ENCODE peak calls at places on chromosomes 11 and 22, in eight cellular contexts. One of them, this sample, is unnamed.

GRCh38 chr11:1060885-1061616 is 13.6 kb upstream of the MUC2 start:
- DNase-seq in A549: peak
- DNase-seq in suprapubic skin: peak
- DNase-seq in thoracic aorta: no peak
- DNase-seq in mammary epithelial cell: peak
- DNase-seq in fibroblast of mammary gland: peak
- DNase-seq in CD8-positive, alpha-beta T cell: no peak
- DNase-seq in IMR-90: peak
- DNase-seq in this sample: no peak

GRCh38 chr11:134592391-134592990 is 180.4 kb upstream of the B3GAT1 start:
- DNase-seq in fibroblast of mammary gland: peak
- DNase-seq in thoracic aorta: no peak
- DNase-seq in suprapubic skin: no peak
- DNase-seq in IMR-90: no peak
- DNase-seq in CD8-positive, alpha-beta T cell: no peak
- DNase-seq in A549: no peak
- DNase-seq in mammary epithelial cell: no peak
- DNase-seq in this sample: peak

GRCh38 chr11:93169950-93170561 is 27.7 kb downstream of the SLC36A4 start:
- DNase-seq in thoracic aorta: no peak
- DNase-seq in CD8-positive, alpha-beta T cell: no peak
- DNase-seq in A549: no peak
- DNase-seq in IMR-90: peak
- DNase-seq in fibroblast of mammary gland: peak
- DNase-seq in suprapubic skin: no peak
- DNase-seq in mammary epithelial cell: peak
- DNase-seq in this sample: no peak

GRCh38 chr11:12159351-12160099 is 49.1 kb downstream of the MICAL2 start:
- DNase-seq in IMR-90: peak
- DNase-seq in mammary epithelial cell: peak
- DNase-seq in CD8-positive, alpha-beta T cell: no peak
- DNase-seq in fibroblast of mammary gland: peak
- DNase-seq in suprapubic skin: no peak
- DNase-seq in thoracic aorta: no peak
- DNase-seq in A549: peak
- DNase-seq in this sample: no peak

GRCh38 chr11:69060806-69061712 is 12.3 kb downstream of the TPCN2 start:
- DNase-seq in IMR-90: no peak
- DNase-seq in A549: no peak
- DNase-seq in thoracic aorta: no peak
- DNase-seq in CD8-positive, alpha-beta T cell: no peak
- DNase-seq in fibroblast of mammary gland: no peak
- DNase-seq in suprapubic skin: no peak
- DNase-seq in mammary epithelial cell: no peak
- DNase-seq in this sample: no peak

GRCh38 chr11:112834277-112834755 is 126.9 kb upstream of the NCAM1 start:
- DNase-seq in suprapubic skin: no peak
- DNase-seq in mammary epithelial cell: no peak
- DNase-seq in IMR-90: no peak
- DNase-seq in fibroblast of mammary gland: no peak
- DNase-seq in CD8-positive, alpha-beta T cell: no peak
- DNase-seq in A549: no peak
- DNase-seq in thoracic aorta: no peak
- DNase-seq in this sample: no peak

GRCh38 chr11:125952973-125953372 is 7.1 kb downstream of the VSIG10L2 start:
- DNase-seq in A549: no peak
- DNase-seq in IMR-90: no peak
- DNase-seq in suprapubic skin: no peak
- DNase-seq in thoracic aorta: no peak
- DNase-seq in fibroblast of mammary gland: peak
- DNase-seq in CD8-positive, alpha-beta T cell: no peak
- DNase-seq in mammary epithelial cell: no peak
- DNase-seq in this sample: no peak

GRCh38 chr11:128555606-128556005 is 31.8 kb downstream of the ETS1 start:
- DNase-seq in fibroblast of mammary gland: peak
- DNase-seq in thoracic aorta: no peak
- DNase-seq in IMR-90: no peak
- DNase-seq in CD8-positive, alpha-beta T cell: no peak
- DNase-seq in A549: no peak
- DNase-seq in suprapubic skin: no peak
- DNase-seq in mammary epithelial cell: no peak
- DNase-seq in this sample: no peak

GRCh38 chr11:17277024-17277584 is 565 bp downstream of the NUCB2 start:
- DNase-seq in fibroblast of mammary gland: peak
- DNase-seq in thoracic aorta: no peak
- DNase-seq in suprapubic skin: no peak
- DNase-seq in IMR-90: peak
- DNase-seq in A549: peak
- DNase-seq in CD8-positive, alpha-beta T cell: no peak
- DNase-seq in mammary epithelial cell: peak
- DNase-seq in this sample: no peak

GRCh38 chr22:38087855-38088254 is 3.9 kb upstream of the SLC16A8 start:
- DNase-seq in CD8-positive, alpha-beta T cell: no peak
- DNase-seq in mammary epithelial cell: no peak
- DNase-seq in IMR-90: no peak
- DNase-seq in fibroblast of mammary gland: no peak
- DNase-seq in thoracic aorta: no peak
- DNase-seq in suprapubic skin: no peak
- DNase-seq in A549: no peak
- DNase-seq in this sample: no peak

GRCh38 chr11:84480151-84480550 is 1147.0 kb downstream of the DLG2 start:
- DNase-seq in IMR-90: no peak
- DNase-seq in suprapubic skin: no peak
- DNase-seq in mammary epithelial cell: no peak
- DNase-seq in A549: no peak
- DNase-seq in fibroblast of mammary gland: no peak
- DNase-seq in CD8-positive, alpha-beta T cell: no peak
- DNase-seq in thoracic aorta: no peak
- DNase-seq in this sample: no peak

GRCh38 chr11:121467965-121468364 is 15.2 kb upstream of the SORL1-AS1 start:
- DNase-seq in IMR-90: no peak
- DNase-seq in mammary epithelial cell: peak
- DNase-seq in thoracic aorta: no peak
- DNase-seq in fibroblast of mammary gland: no peak
- DNase-seq in suprapubic skin: no peak
- DNase-seq in CD8-positive, alpha-beta T cell: peak
- DNase-seq in A549: no peak
- DNase-seq in this sample: peak

GRCh38 chr22:36406721-36407120 is 19.0 kb upstream of the MYH9 start:
- DNase-seq in fibroblast of mammary gland: no peak
- DNase-seq in CD8-positive, alpha-beta T cell: no peak
- DNase-seq in suprapubic skin: no peak
- DNase-seq in mammary epithelial cell: no peak
- DNase-seq in IMR-90: no peak
- DNase-seq in thoracic aorta: no peak
- DNase-seq in A549: no peak
- DNase-seq in this sample: no peak

GRCh38 chr22:23119492-23120414 is 22.0 kb downstream of the RSPH14 start:
- DNase-seq in mammary epithelial cell: no peak
- DNase-seq in fibroblast of mammary gland: no peak
- DNase-seq in IMR-90: no peak
- DNase-seq in A549: no peak
- DNase-seq in thoracic aorta: no peak
- DNase-seq in suprapubic skin: no peak
- DNase-seq in CD8-positive, alpha-beta T cell: peak
- DNase-seq in this sample: peak

GRCh38 chr22:38941488-38941987 is 15.9 kb upstream of the APOBEC3A start:
- DNase-seq in fibroblast of mammary gland: peak
- DNase-seq in CD8-positive, alpha-beta T cell: no peak
- DNase-seq in thoracic aorta: no peak
- DNase-seq in A549: no peak
- DNase-seq in suprapubic skin: peak
- DNase-seq in mammary epithelial cell: no peak
- DNase-seq in IMR-90: no peak
- DNase-seq in this sample: no peak

GRCh38 chr22:37175414-37176144 is 12.5 kb downstream of the C1QTNF6 start:
- DNase-seq in mammary epithelial cell: no peak
- DNase-seq in suprapubic skin: peak
- DNase-seq in fibroblast of mammary gland: peak
- DNase-seq in IMR-90: no peak
- DNase-seq in thoracic aorta: no peak
- DNase-seq in CD8-positive, alpha-beta T cell: no peak
- DNase-seq in A549: no peak
- DNase-seq in this sample: no peak

GRCh38 chr11:3037041-3037944 is 19.9 kb downstream of the CARS1 start:
- DNase-seq in CD8-positive, alpha-beta T cell: peak
- DNase-seq in suprapubic skin: no peak
- DNase-seq in IMR-90: peak
- DNase-seq in fibroblast of mammary gland: peak
- DNase-seq in thoracic aorta: peak
- DNase-seq in A549: peak
- DNase-seq in mammary epithelial cell: peak
- DNase-seq in this sample: peak

GRCh38 chr11:129457321-129457720 is 81.7 kb downstream of the BARX2 start:
- DNase-seq in IMR-90: no peak
- DNase-seq in CD8-positive, alpha-beta T cell: no peak
- DNase-seq in fibroblast of mammary gland: no peak
- DNase-seq in suprapubic skin: no peak
- DNase-seq in mammary epithelial cell: no peak
- DNase-seq in thoracic aorta: no peak
- DNase-seq in A549: no peak
- DNase-seq in this sample: no peak

GRCh38 chr22:41939981-41940852 is 6.7 kb downstream of the CENPM start:
- DNase-seq in suprapubic skin: no peak
- DNase-seq in CD8-positive, alpha-beta T cell: peak
- DNase-seq in fibroblast of mammary gland: no peak
- DNase-seq in IMR-90: no peak
- DNase-seq in thoracic aorta: no peak
- DNase-seq in mammary epithelial cell: no peak
- DNase-seq in A549: no peak
- DNase-seq in this sample: peak

GRCh38 chr11:6298605-6299004 is 21.7 kb downstream of the CAVIN3 start:
- DNase-seq in CD8-positive, alpha-beta T cell: no peak
- DNase-seq in IMR-90: no peak
- DNase-seq in mammary epithelial cell: peak
- DNase-seq in fibroblast of mammary gland: peak
- DNase-seq in A549: peak
- DNase-seq in suprapubic skin: no peak
- DNase-seq in thoracic aorta: no peak
- DNase-seq in this sample: no peak
- TF ChIP-seq CTCF in CD8-positive, alpha-beta T cell: no peak
- TF ChIP-seq CTCF in IMR-90: peak
- TF ChIP-seq CTCF in mammary epithelial cell: peak
- TF ChIP-seq CTCF in fibroblast of mammary gland: peak
- TF ChIP-seq CTCF in A549: peak
- TF ChIP-seq CTCF in suprapubic skin: peak
- TF ChIP-seq CTCF in thoracic aorta: peak
- TF ChIP-seq CTCF in this sample: no peak

DNA sequence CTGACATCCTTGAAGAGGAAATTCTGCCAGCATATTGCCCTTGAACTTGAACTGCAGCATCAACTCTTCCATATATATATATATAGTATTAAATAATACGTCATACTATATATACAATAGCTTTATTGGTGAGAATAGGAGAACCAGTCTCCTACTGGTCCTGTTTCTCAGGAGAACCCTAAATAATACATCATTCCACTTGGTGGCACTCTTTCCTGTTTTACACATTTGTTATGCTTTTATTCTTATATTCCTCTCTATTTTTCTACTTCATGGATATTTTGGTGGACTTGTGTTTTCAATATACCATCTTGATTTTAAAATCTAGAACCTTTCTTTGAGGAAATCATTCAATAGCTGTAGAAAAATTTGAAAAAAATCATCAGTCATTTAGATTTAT is 193.3 kb downstream of the TRPC6 start:
- DNase-seq in A549: no peak
- DNase-seq in mammary epithelial cell: no peak
- DNase-seq in fibroblast of mammary gland: peak
- DNase-seq in IMR-90: peak
- DNase-seq in CD8-positive, alpha-beta T cell: no peak
- DNase-seq in suprapubic skin: no peak
- DNase-seq in thoracic aorta: no peak
- DNase-seq in this sample: no peak
- TF ChIP-seq CTCF in A549: peak
- TF ChIP-seq CTCF in mammary epithelial cell: peak
- TF ChIP-seq CTCF in fibroblast of mammary gland: peak
- TF ChIP-seq CTCF in IMR-90: peak
- TF ChIP-seq CTCF in CD8-positive, alpha-beta T cell: no peak
- TF ChIP-seq CTCF in suprapubic skin: no peak
- TF ChIP-seq CTCF in thoracic aorta: peak
- TF ChIP-seq CTCF in this sample: no peak

GRCh38 chr11:118547132-118547531 is 16.1 kb downstream of the TMEM25 start:
- DNase-seq in CD8-positive, alpha-beta T cell: no peak
- DNase-seq in mammary epithelial cell: no peak
- DNase-seq in thoracic aorta: no peak
- DNase-seq in fibroblast of mammary gland: no peak
- DNase-seq in IMR-90: no peak
- DNase-seq in suprapubic skin: peak
- DNase-seq in A549: no peak
- DNase-seq in this sample: no peak
- TF ChIP-seq CTCF in CD8-positive, alpha-beta T cell: no peak
- TF ChIP-seq CTCF in mammary epithelial cell: no peak
- TF ChIP-seq CTCF in thoracic aorta: no peak
- TF ChIP-seq CTCF in fibroblast of mammary gland: no peak
- TF ChIP-seq CTCF in IMR-90: no peak
- TF ChIP-seq CTCF in suprapubic skin: no peak
- TF ChIP-seq CTCF in A549: no peak
- TF ChIP-seq CTCF in this sample: no peak

GRCh38 chr11:117143390-117143789 is 697 bp upstream of the PAFAH1B2 start:
- DNase-seq in A549: peak
- DNase-seq in IMR-90: peak
- DNase-seq in CD8-positive, alpha-beta T cell: no peak
- DNase-seq in thoracic aorta: no peak
- DNase-seq in fibroblast of mammary gland: peak
- DNase-seq in suprapubic skin: no peak
- DNase-seq in mammary epithelial cell: peak
- DNase-seq in this sample: peak

GRCh38 chr11:117143871-117144476 is at the start of gene PAFAH1B2:
- DNase-seq in A549: peak
- DNase-seq in suprapubic skin: peak
- DNase-seq in CD8-positive, alpha-beta T cell: peak
- DNase-seq in IMR-90: peak
- DNase-seq in thoracic aorta: peak
- DNase-seq in fibroblast of mammary gland: peak
- DNase-seq in mammary epithelial cell: peak
- DNase-seq in this sample: peak

GRCh38 chr11:117144477-117145392 is 648 bp downstream of the PAFAH1B2 start:
- DNase-seq in IMR-90: peak
- DNase-seq in thoracic aorta: peak
- DNase-seq in suprapubic skin: peak
- DNase-seq in A549: peak
- DNase-seq in mammary epithelial cell: peak
- DNase-seq in fibroblast of mammary gland: peak
- DNase-seq in CD8-positive, alpha-beta T cell: peak
- DNase-seq in this sample: no peak

GRCh38 chr11:117146521-117146920 is 2.4 kb downstream of the PAFAH1B2 start:
- DNase-seq in fibroblast of mammary gland: peak
- DNase-seq in CD8-positive, alpha-beta T cell: no peak
- DNase-seq in IMR-90: peak
- DNase-seq in mammary epithelial cell: no peak
- DNase-seq in suprapubic skin: no peak
- DNase-seq in A549: no peak
- DNase-seq in thoracic aorta: no peak
- DNase-seq in this sample: no peak

DNA sequence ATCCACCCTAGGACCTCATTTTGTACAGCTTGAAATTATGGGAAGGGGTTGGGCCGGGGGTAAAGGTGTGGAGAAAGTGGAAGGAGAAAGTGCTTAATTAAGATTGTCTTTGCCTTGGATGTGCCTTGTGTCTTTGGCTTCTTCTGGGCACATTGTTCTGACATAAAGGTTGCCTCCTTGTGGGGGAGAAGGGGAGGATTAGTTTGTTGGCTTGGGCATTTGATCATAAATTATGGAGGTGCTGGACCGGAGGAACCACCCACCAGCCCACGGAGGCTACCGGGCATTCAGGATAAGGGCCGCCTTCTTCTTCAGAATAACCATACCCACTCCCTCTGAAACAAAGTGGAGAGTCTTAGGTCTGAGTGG is 1.3 kb downstream of the PAFAH1B2 start:
- DNase-seq in IMR-90: peak
- DNase-seq in mammary epithelial cell: peak
- DNase-seq in fibroblast of mammary gland: peak
- DNase-seq in suprapubic skin: no peak
- DNase-seq in thoracic aorta: no peak
- DNase-seq in CD8-positive, alpha-beta T cell: no peak
- DNase-seq in A549: peak
- DNase-seq in this sample: no peak
- TF ChIP-seq CTCF in IMR-90: peak
- TF ChIP-seq CTCF in mammary epithelial cell: no peak
- TF ChIP-seq CTCF in fibroblast of mammary gland: peak
- TF ChIP-seq CTCF in suprapubic skin: no peak
- TF ChIP-seq CTCF in thoracic aorta: no peak
- TF ChIP-seq CTCF in CD8-positive, alpha-beta T cell: no peak
- TF ChIP-seq CTCF in A549: no peak
- TF ChIP-seq CTCF in this sample: no peak

This sample was measured in CD4-positive, alpha-beta T cell.